ENCODE peak calls at places on chromosomes 7 and 10, in seven cellular contexts. One of them, this sample, is unnamed.

GRCh38 chr7:29113384-29114102 is 32.8 kb downstream of the CPVL start:
- DNase-seq in RPMI7951: peak
- DNase-seq in GM12865: peak
- DNase-seq in T-cell: no peak
- DNase-seq in HuH-7: peak
- DNase-seq in amniotic stem cell: no peak
- DNase-seq in right cardiac atrium: no peak
- DNase-seq in this sample: no peak

GRCh38 chr7:131385039-131385605 is 57.4 kb downstream of the MKLN1 start:
- DNase-seq in RPMI7951: no peak
- DNase-seq in GM12865: no peak
- DNase-seq in T-cell: no peak
- DNase-seq in HuH-7: no peak
- DNase-seq in amniotic stem cell: no peak
- DNase-seq in right cardiac atrium: no peak
- DNase-seq in this sample: no peak

GRCh38 chr7:35035511-35035921 is 1.8 kb downstream of the DPY19L1 start:
- DNase-seq in RPMI7951: peak
- DNase-seq in GM12865: peak
- DNase-seq in T-cell: no peak
- DNase-seq in HuH-7: peak
- DNase-seq in amniotic stem cell: no peak
- DNase-seq in right cardiac atrium: no peak
- DNase-seq in this sample: no peak

GRCh38 chr7:97495487-97495886 is 236.4 kb upstream of the TAC1 start:
- DNase-seq in RPMI7951: no peak
- DNase-seq in GM12865: no peak
- DNase-seq in T-cell: no peak
- DNase-seq in HuH-7: no peak
- DNase-seq in amniotic stem cell: no peak
- DNase-seq in right cardiac atrium: no peak
- DNase-seq in this sample: no peak

GRCh38 chr7:57868771-57869483 is 418.9 kb downstream of the ZNF716 start:
- DNase-seq in RPMI7951: no peak
- DNase-seq in GM12865: no peak
- DNase-seq in T-cell: no peak
- DNase-seq in HuH-7: peak
- DNase-seq in amniotic stem cell: no peak
- DNase-seq in right cardiac atrium: peak
- DNase-seq in this sample: peak

GRCh38 chr10:47421057-47421952 is 37.2 kb upstream of the ZNF488 start:
- DNase-seq in RPMI7951: peak
- DNase-seq in GM12865: no peak
- DNase-seq in T-cell: no peak
- DNase-seq in HuH-7: no peak
- DNase-seq in amniotic stem cell: peak
- DNase-seq in right cardiac atrium: no peak
- DNase-seq in this sample: no peak

GRCh38 chr10:33465747-33466146 is 131.3 kb upstream of the NRP1 start:
- DNase-seq in RPMI7951: no peak
- DNase-seq in GM12865: no peak
- DNase-seq in T-cell: no peak
- DNase-seq in HuH-7: no peak
- DNase-seq in amniotic stem cell: no peak
- DNase-seq in right cardiac atrium: no peak
- DNase-seq in this sample: no peak

GRCh38 chr7:47940482-47941001 is 7.7 kb downstream of the PKD1L1 start:
- DNase-seq in RPMI7951: peak
- DNase-seq in GM12865: no peak
- DNase-seq in T-cell: no peak
- DNase-seq in HuH-7: peak
- DNase-seq in amniotic stem cell: no peak
- DNase-seq in right cardiac atrium: peak
- DNase-seq in this sample: peak

GRCh38 chr10:76969366-76969990 is 668.1 kb downstream of the KCNMA1 start:
- DNase-seq in RPMI7951: no peak
- DNase-seq in GM12865: no peak
- DNase-seq in T-cell: no peak
- DNase-seq in HuH-7: no peak
- DNase-seq in amniotic stem cell: no peak
- DNase-seq in right cardiac atrium: no peak
- DNase-seq in this sample: no peak

GRCh38 chr7:47819054-47819920 is 129.0 kb downstream of the PKD1L1 start:
- DNase-seq in RPMI7951: peak
- DNase-seq in GM12865: peak
- DNase-seq in T-cell: no peak
- DNase-seq in HuH-7: peak
- DNase-seq in amniotic stem cell: peak
- DNase-seq in right cardiac atrium: peak
- DNase-seq in this sample: no peak

GRCh38 chr7:77258014-77258413 is 58.4 kb upstream of the FGL2 start:
- DNase-seq in RPMI7951: peak
- DNase-seq in GM12865: no peak
- DNase-seq in T-cell: no peak
- DNase-seq in HuH-7: no peak
- DNase-seq in amniotic stem cell: no peak
- DNase-seq in right cardiac atrium: no peak
- DNase-seq in this sample: no peak

GRCh38 chr10:114767589-114768393 is 53.8 kb upstream of the FHIP2A start:
- DNase-seq in RPMI7951: no peak
- DNase-seq in GM12865: peak
- DNase-seq in T-cell: no peak
- DNase-seq in HuH-7: peak
- DNase-seq in amniotic stem cell: no peak
- DNase-seq in right cardiac atrium: peak
- DNase-seq in this sample: peak

GRCh38 chr7:37109853-37110252 is 338.8 kb downstream of the ELMO1 start:
- DNase-seq in RPMI7951: no peak
- DNase-seq in GM12865: peak
- DNase-seq in T-cell: no peak
- DNase-seq in HuH-7: peak
- DNase-seq in amniotic stem cell: no peak
- DNase-seq in right cardiac atrium: no peak
- DNase-seq in this sample: no peak

GRCh38 chr7:106064836-106065559 is 47.1 kb downstream of the SYPL1 start:
- DNase-seq in RPMI7951: peak
- DNase-seq in GM12865: no peak
- DNase-seq in T-cell: no peak
- DNase-seq in HuH-7: peak
- DNase-seq in amniotic stem cell: peak
- DNase-seq in right cardiac atrium: peak
- DNase-seq in this sample: peak

GRCh38 chr10:90288403-90288933 is 569.4 kb downstream of the HTR7 start:
- DNase-seq in RPMI7951: peak
- DNase-seq in GM12865: peak
- DNase-seq in T-cell: no peak
- DNase-seq in HuH-7: no peak
- DNase-seq in amniotic stem cell: peak
- DNase-seq in right cardiac atrium: no peak
- DNase-seq in this sample: no peak

GRCh38 chr7:55493416-55493815 is 78.9 kb downstream of the VOPP1 start:
- DNase-seq in RPMI7951: no peak
- DNase-seq in GM12865: no peak
- DNase-seq in T-cell: no peak
- DNase-seq in HuH-7: no peak
- DNase-seq in amniotic stem cell: no peak
- DNase-seq in right cardiac atrium: no peak
- DNase-seq in this sample: no peak

GRCh38 chr7:105319578-105319977 is 69.1 kb downstream of the SRPK2 start:
- DNase-seq in RPMI7951: no peak
- DNase-seq in GM12865: no peak
- DNase-seq in T-cell: no peak
- DNase-seq in HuH-7: no peak
- DNase-seq in amniotic stem cell: no peak
- DNase-seq in right cardiac atrium: no peak
- DNase-seq in this sample: no peak

GRCh38 chr10:28922861-28923260 is 245.5 kb downstream of the BAMBI start:
- DNase-seq in RPMI7951: no peak
- DNase-seq in GM12865: no peak
- DNase-seq in T-cell: no peak
- DNase-seq in HuH-7: no peak
- DNase-seq in amniotic stem cell: no peak
- DNase-seq in right cardiac atrium: no peak
- DNase-seq in this sample: no peak

GRCh38 chr7:73966941-73967831 is 60.8 kb upstream of the ELN start:
- DNase-seq in RPMI7951: peak
- DNase-seq in GM12865: no peak
- DNase-seq in T-cell: no peak
- DNase-seq in HuH-7: no peak
- DNase-seq in amniotic stem cell: no peak
- DNase-seq in right cardiac atrium: peak
- DNase-seq in this sample: no peak

GRCh38 chr10:78604721-78605120 is 464.0 kb upstream of the ZMIZ1 start:
- DNase-seq in RPMI7951: no peak
- DNase-seq in GM12865: no peak
- DNase-seq in T-cell: no peak
- DNase-seq in HuH-7: no peak
- DNase-seq in amniotic stem cell: no peak
- DNase-seq in right cardiac atrium: no peak
- DNase-seq in this sample: no peak

GRCh38 chr7:68958571-68958970 is 639.7 kb upstream of the AUTS2 start:
- DNase-seq in RPMI7951: no peak
- DNase-seq in GM12865: no peak
- DNase-seq in T-cell: no peak
- DNase-seq in HuH-7: no peak
- DNase-seq in amniotic stem cell: no peak
- DNase-seq in right cardiac atrium: no peak
- DNase-seq in this sample: no peak

GRCh38 chr10:13536674-13537366 is 8.0 kb upstream of the BEND7 start:
- DNase-seq in RPMI7951: peak
- DNase-seq in GM12865: peak
- DNase-seq in T-cell: no peak
- DNase-seq in HuH-7: peak
- DNase-seq in amniotic stem cell: no peak
- DNase-seq in right cardiac atrium: peak
- DNase-seq in this sample: no peak

GRCh38 chr10:113007821-113008220 is 57.8 kb downstream of the TCF7L2 start:
- DNase-seq in RPMI7951: no peak
- DNase-seq in GM12865: no peak
- DNase-seq in T-cell: no peak
- DNase-seq in HuH-7: no peak
- DNase-seq in amniotic stem cell: no peak
- DNase-seq in right cardiac atrium: no peak
- DNase-seq in this sample: no peak

GRCh38 chr7:45085619-45086200 is 3.1 kb downstream of the NACAD start:
- DNase-seq in RPMI7951: no peak
- DNase-seq in GM12865: no peak
- DNase-seq in T-cell: no peak
- DNase-seq in HuH-7: no peak
- DNase-seq in amniotic stem cell: no peak
- DNase-seq in right cardiac atrium: no peak
- DNase-seq in this sample: no peak

GRCh38 chr7:44282601-44283171 is 42.7 kb downstream of the CAMK2B start:
- DNase-seq in RPMI7951: peak
- DNase-seq in GM12865: no peak
- DNase-seq in T-cell: peak
- DNase-seq in HuH-7: no peak
- DNase-seq in amniotic stem cell: no peak
- DNase-seq in right cardiac atrium: peak
- DNase-seq in this sample: peak

GRCh38 chr7:133582766-133583523 is 330.1 kb downstream of the EXOC4 start:
- DNase-seq in RPMI7951: peak
- DNase-seq in GM12865: no peak
- DNase-seq in T-cell: no peak
- DNase-seq in HuH-7: no peak
- DNase-seq in amniotic stem cell: peak
- DNase-seq in right cardiac atrium: no peak
- DNase-seq in this sample: no peak

GRCh38 chr7:140810830-140811556 is 113.7 kb downstream of the BRAF start:
- DNase-seq in RPMI7951: peak
- DNase-seq in GM12865: peak
- DNase-seq in T-cell: peak
- DNase-seq in HuH-7: peak
- DNase-seq in amniotic stem cell: peak
- DNase-seq in right cardiac atrium: no peak
- DNase-seq in this sample: no peak

GRCh38 chr7:2144926-2145325 is 87.8 kb downstream of the MAD1L1 start:
- DNase-seq in RPMI7951: no peak
- DNase-seq in GM12865: no peak
- DNase-seq in T-cell: no peak
- DNase-seq in HuH-7: no peak
- DNase-seq in amniotic stem cell: no peak
- DNase-seq in right cardiac atrium: no peak
- DNase-seq in this sample: peak

GRCh38 chr10:25506821-25507335 is 332.1 kb downstream of the GPR158 start:
- DNase-seq in RPMI7951: no peak
- DNase-seq in GM12865: no peak
- DNase-seq in T-cell: no peak
- DNase-seq in HuH-7: no peak
- DNase-seq in amniotic stem cell: no peak
- DNase-seq in right cardiac atrium: no peak
- DNase-seq in this sample: no peak

GRCh38 chr10:130021373-130021950 is 57.4 kb upstream of the EBF3 start:
- DNase-seq in RPMI7951: peak
- DNase-seq in GM12865: no peak
- DNase-seq in T-cell: no peak
- DNase-seq in HuH-7: no peak
- DNase-seq in amniotic stem cell: peak
- DNase-seq in right cardiac atrium: peak
- DNase-seq in this sample: no peak

GRCh38 chr7:151460474-151460855 is 20.5 kb upstream of the CRYGN start:
- DNase-seq in RPMI7951: no peak
- DNase-seq in GM12865: no peak
- DNase-seq in T-cell: no peak
- DNase-seq in HuH-7: no peak
- DNase-seq in amniotic stem cell: no peak
- DNase-seq in right cardiac atrium: peak
- DNase-seq in this sample: no peak